ENCODE peak calls at places on chromosome 12, in six cellular contexts. C is CD4-positive, alpha-beta memory T cell; E is uterus; M is CD4-positive, CD25-positive, alpha-beta regulatory T cell; A is adrenal gland; Z is CD8-positive, alpha-beta memory T cell. V is an unnamed sample. For H3K9me3, the result is how much of the 10 kb centered on the place peaks cover.

GRCh38 chr12:124608451-124608870 is 41.0 kb upstream of the NCOR2 start:
- DNase-seq in C (no peak), E (no peak), M (no peak), A (no peak), Z (no peak), V (no peak)

GRCh38 chr12:27285395-27285794 is 41.3 kb downstream of the STK38L start:
- DNase-seq in C (no peak), E (no peak), M (no peak), A (no peak), Z (no peak), V (peak)

GRCh38 chr12:115135800-115136211 is 451.8 kb upstream of the TBX3 start:
- DNase-seq in C (no peak), E (no peak), M (no peak), A (peak), Z (no peak), V (peak)

GRCh38 chr12:120079352-120080042 is 37.1 kb downstream of the RAB35 start:
- DNase-seq in C (no peak), E (no peak), M (no peak), A (peak), Z (no peak), V (no peak)

GRCh38 chr12:68631177-68631576 is 20.5 kb downstream of the RAP1B start:
- DNase-seq in C (no peak), E (no peak), M (no peak), A (no peak), Z (no peak), V (no peak)

GRCh38 chr12:49791156-49791555 is 37.1 kb downstream of the NCKAP5L start:
- DNase-seq in C (no peak), E (no peak), M (no peak), A (no peak), Z (no peak), V (no peak)

GRCh38 chr12:47602330-47602729 is 103.5 kb downstream of the RPAP3 start:
- DNase-seq in C (no peak), E (no peak), M (no peak), A (no peak), Z (no peak), V (peak)

GRCh38 chr12:117408161-117408791 is 46.9 kb upstream of the NOS1 start:
- DNase-seq in C (no peak), E (no peak), M (no peak), A (peak), Z (no peak), V (peak)

GRCh38 chr12:64085996-64086395 is 136.1 kb downstream of the KICS2 start:
- DNase-seq in C (no peak), E (no peak), M (no peak), A (no peak), Z (no peak), V (no peak)

GRCh38 chr12:108282676-108283075 is 56.4 kb downstream of the CMKLR1 start:
- DNase-seq in C (no peak), E (no peak), M (no peak), A (no peak), Z (no peak), V (no peak)

GRCh38 chr12:72057330-72057911 is 118.8 kb downstream of the TPH2 start:
- DNase-seq in C (no peak), E (no peak), M (no peak), A (no peak), Z (no peak), V (peak)

GRCh38 chr12:76025601-76026575 is 5.7 kb downstream of the PHLDA1 start:
- DNase-seq in C (no peak), E (no peak), M (no peak), A (no peak), Z (no peak), V (no peak)

GRCh38 chr12:50394469-50395029 is 1.9 kb downstream of the FAM186A start:
- DNase-seq in C (no peak), E (no peak), M (no peak), A (no peak), Z (no peak), V (peak)

GRCh38 chr12:130114952-130115351 is 47.3 kb upstream of the FZD10 start:
- DNase-seq in C (no peak), E (no peak), M (no peak), A (no peak), Z (no peak), V (no peak)

GRCh38 chr12:93813972-93814821 is 137.0 kb downstream of the CRADD start:
- DNase-seq in C (no peak), E (peak), M (no peak), A (peak), Z (no peak), V (peak)

GRCh38 chr12:77493769-77494168 is 336.9 kb upstream of the NAV3 start:
- DNase-seq in C (no peak), E (no peak), M (no peak), A (no peak), Z (no peak), V (no peak)

GRCh38 chr12:388547-389137 is 478 bp downstream of the KDM5A start:
- DNase-seq in C (peak), E (no peak), M (peak), A (peak), Z (peak), V (peak)

GRCh38 chr12:26680724-26681455 is 152.1 kb downstream of the ITPR2 start:
- DNase-seq in C (no peak), E (no peak), M (no peak), A (no peak), Z (no peak), V (no peak)

GRCh38 chr12:52342781-52343490 is 21.7 kb upstream of the KRT83 start:
- DNase-seq in C (no peak), E (no peak), M (no peak), A (no peak), Z (no peak), V (no peak)

GRCh38 chr12:122722347-122722746 is 5.7 kb upstream of the HCAR3 start:
- DNase-seq in C (no peak), E (no peak), M (no peak), A (no peak), Z (no peak), V (no peak)

GRCh38 chr12:4579305-4580097 is 17.5 kb downstream of the DYRK4 start:
- DNase-seq in C (no peak), E (no peak), M (no peak), A (no peak), Z (no peak), V (no peak)

GRCh38 chr12:120851444-120851843 is 52.7 kb downstream of the SPPL3 start:
- DNase-seq in C (no peak), E (no peak), M (no peak), A (no peak), Z (no peak), V (no peak)

GRCh38 chr12:115227137-115227615 is 543.2 kb upstream of the TBX3 start:
- DNase-seq in C (no peak), E (no peak), M (no peak), A (no peak), Z (no peak), V (peak)

GRCh38 chr12:71639341-71639760 is 24.3 kb downstream of the ZFC3H1 start:
- DNase-seq in C (no peak), E (no peak), M (no peak), A (no peak), Z (no peak), V (no peak)

GRCh38 chr12:109820921-109821381 is 12.2 kb downstream of the TRPV4 start:
- DNase-seq in C (no peak), E (no peak), M (no peak), A (no peak), Z (no peak), V (no peak)

GRCh38 chr12:83573676-83574075 is 887.0 kb downstream of the TMTC2 start:
- DNase-seq in C (no peak), E (no peak), M (no peak), A (peak), Z (no peak), V (no peak)

GRCh38 chr12:83575326-83575725 is 888.6 kb downstream of the TMTC2 start:
- DNase-seq in C (no peak), E (no peak), M (no peak), A (no peak), Z (no peak), V (no peak)

GRCh38 chr12:83574142-83574541 is 887.4 kb downstream of the TMTC2 start:
- DNase-seq in C (no peak), E (no peak), M (no peak), A (no peak), Z (no peak), V (no peak)
- H3K9me3 ChIP-seq in C (under half), E (under half), M (under half), A (under half), Z (under half), V (under half)

GRCh38 chr12:34304546-34304945 is 282.2 kb downstream of the ALG10 start:
- DNase-seq in C (no peak), E (no peak), M (no peak), A (no peak), Z (no peak), V (no peak)
- H3K9me3 ChIP-seq in C (under half), E (under half), M (under half), A (under half), Z (under half), V (under half)

DNA sequence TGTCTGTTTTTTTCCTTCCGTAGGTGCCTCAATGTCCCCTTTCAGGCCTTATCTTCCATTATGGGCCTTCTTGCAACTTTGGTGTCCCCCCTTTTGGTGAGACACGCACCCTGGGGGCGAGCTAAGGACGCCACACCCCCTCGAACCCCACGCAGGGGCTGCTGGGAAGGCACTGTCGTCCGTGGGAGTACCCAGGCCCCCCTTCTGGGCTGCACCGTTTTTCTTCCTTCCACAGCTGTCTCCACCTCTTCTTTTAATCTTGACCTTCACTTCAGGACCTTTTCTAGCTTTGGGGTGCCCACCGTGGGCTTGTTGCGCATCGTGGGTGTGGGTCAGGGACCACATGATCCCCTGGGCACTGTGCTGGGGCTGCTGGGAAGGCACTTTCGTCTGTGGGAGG is 271.8 kb downstream of the ALG10 start:
- DNase-seq in C (no peak), E (no peak), M (no peak), A (no peak), Z (no peak), V (no peak)
- H3K9me3 ChIP-seq in C (under half), E (under half), M (under half), A (under half), Z (under half), V (under half)

GRCh38 chr12:85642810-85643209 is 193.4 kb downstream of the RASSF9 start:
- DNase-seq in C (no peak), E (no peak), M (no peak), A (no peak), Z (no peak), V (peak)

GRCh38 chr12:85639834-85640233 is 196.4 kb downstream of the RASSF9 start:
- DNase-seq in C (no peak), E (no peak), M (no peak), A (no peak), Z (no peak), V (no peak)

GRCh38 chr12:85644508-85644907 is 191.7 kb downstream of the RASSF9 start:
- DNase-seq in C (no peak), E (no peak), M (no peak), A (no peak), Z (no peak), V (no peak)

GRCh38 chr12:85642288-85642687 is 193.9 kb downstream of the RASSF9 start:
- DNase-seq in C (no peak), E (no peak), M (no peak), A (no peak), Z (no peak), V (no peak)

GRCh38 chr12:85641796-85642195 is 194.4 kb downstream of the RASSF9 start:
- DNase-seq in C (no peak), E (no peak), M (no peak), A (no peak), Z (no peak), V (no peak)
- H3K9me3 ChIP-seq in C (under half), E (under half), M (under half), A (under half), Z (under half), V (under half)

GRCh38 chr12:7205091-7205490 is 15.6 kb downstream of the PEX5 start:
- DNase-seq in C (no peak), E (no peak), M (no peak), A (no peak), Z (no peak), V (no peak)

GRCh38 chr12:7207866-7208612 is 18.6 kb downstream of the PEX5 start:
- DNase-seq in C (no peak), E (no peak), M (no peak), A (no peak), Z (no peak), V (no peak)

GRCh38 chr12:7209958-7210357 is 20.5 kb downstream of the PEX5 start:
- DNase-seq in C (no peak), E (no peak), M (no peak), A (no peak), Z (no peak), V (no peak)

GRCh38 chr12:7210642-7211151 is 21.2 kb downstream of the PEX5 start:
- DNase-seq in C (no peak), E (no peak), M (no peak), A (no peak), Z (no peak), V (no peak)

DNA sequence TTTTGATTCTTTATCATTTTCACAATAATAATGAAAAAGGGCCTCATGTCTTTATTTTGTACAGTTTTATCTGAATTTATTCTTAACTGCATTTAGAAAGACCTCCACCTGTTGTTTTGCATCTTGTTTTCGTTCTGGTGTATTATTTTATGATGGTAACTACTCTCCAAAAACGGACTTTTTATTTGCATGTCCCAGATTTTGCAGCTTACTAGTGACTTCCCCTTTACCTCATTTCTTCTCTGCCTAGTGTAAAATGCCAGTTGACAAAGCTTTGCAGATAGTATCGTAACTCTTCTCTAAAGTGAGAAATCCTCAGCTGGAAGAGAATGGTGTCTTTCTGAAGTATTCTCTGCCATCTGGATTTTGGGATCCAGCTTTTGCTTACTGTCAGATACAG is 17.2 kb downstream of the PEX5 start:
- DNase-seq in C (no peak), E (no peak), M (no peak), A (no peak), Z (no peak), V (no peak)
- H3K9me3 ChIP-seq in C (under half), E (under half), M (under half), A (under half), Z (under half), V (under half)

GRCh38 chr12:37543131-37543965 is 773.2 kb upstream of the ALG10B start:
- DNase-seq in C (no peak), E (no peak), M (no peak), A (no peak), Z (no peak), V (no peak)
- H3K9me3 ChIP-seq in C (under half), E (under half), M (under half), A (under half), Z (under half), V (under half)

GRCh38 chr12:132965796-132966195 is 9.7 kb upstream of the ZNF605 start:
- DNase-seq in C (no peak), E (no peak), M (no peak), A (no peak), Z (no peak), V (no peak)
- H3K9me3 ChIP-seq in C (under half), E (under half), M (under half), A (under half), Z (under half), V (under half)

GRCh38 chr12:133234971-133235370 is 706 bp downstream of the ANHX start:
- DNase-seq in C (no peak), E (no peak), M (no peak), A (no peak), Z (no peak), V (no peak)
- H3K9me3 ChIP-seq in C (under half), E (under half), M (under half), A (under half), Z (under half), V (under half)

DNA sequence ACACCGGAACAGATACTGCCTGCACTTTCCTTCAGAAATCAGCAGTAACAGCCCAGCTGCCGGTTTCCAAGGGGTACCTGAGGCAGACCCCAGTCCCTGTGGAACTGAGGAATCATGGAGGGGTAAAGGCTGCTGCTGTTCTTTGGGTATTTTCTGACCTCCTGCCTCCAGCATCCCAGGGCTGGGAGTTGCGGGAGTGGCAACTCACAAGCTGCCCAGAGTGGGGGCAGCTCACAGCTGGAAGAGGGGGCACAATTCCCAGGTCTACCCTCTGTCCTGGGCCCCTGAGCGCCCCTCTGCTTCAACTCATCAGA is 9.6 kb downstream of the ZNF605 start:
- DNase-seq in C (no peak), E (no peak), M (no peak), A (no peak), Z (no peak), V (no peak)
- H3K9me3 ChIP-seq in C (under half), E (under half), M (under half), A (under half), Z (under half), V (under half)